ENCODE peak calls at places on chromosomes 11 and 22, in six cellular contexts. V is CD4-positive, alpha-beta T cell; S is brain microvascular endothelial cell; Q is neural crest cell; Y is NB4; F is AG04450. H is an unnamed sample.

GRCh38 chr11:130449246-130449990 is 973 bp downstream of the ADAMTS15 start:
- DNase-seq in Y (peak), F (no peak), S (no peak), V (no peak), Q (peak), H (no peak)

GRCh38 chr22:23675502-23676415 is 15.1 kb upstream of the RGL4 start:
- DNase-seq in S (no peak), Q (no peak), V (no peak), Y (no peak), F (no peak), H (no peak)

GRCh38 chr11:6735306-6735705 is 36.5 kb downstream of the OR2AG2 start:
- DNase-seq in Y (peak), F (no peak), V (no peak), S (no peak), Q (no peak), H (no peak)

GRCh38 chr11:16153951-16154350 is 202.4 kb downstream of the SOX6 start:
- DNase-seq in F (no peak), S (no peak), Y (no peak), Q (no peak), V (no peak), H (no peak)

GRCh38 chr11:69978841-69979614 is 99.1 kb upstream of the ANO1 start:
- DNase-seq in Y (no peak), V (no peak), S (no peak), Q (no peak), F (no peak), H (no peak)

GRCh38 chr22:29396126-29396525 is 7.8 kb upstream of the AP1B1 start:
- DNase-seq in V (no peak), S (no peak), Y (no peak), Q (no peak), F (no peak), H (no peak)

GRCh38 chr11:63020671-63021255 is 5.1 kb upstream of the SLC22A8 start:
- DNase-seq in Y (peak), V (no peak), S (no peak), Q (peak), F (no peak), H (peak)

GRCh38 chr22:48511211-48511610 is 1316.5 kb downstream of the BRD1 start:
- DNase-seq in F (no peak), S (no peak), V (no peak), Y (no peak), Q (no peak), H (no peak)

GRCh38 chr11:132777067-132777975 is 755.0 kb downstream of the OPCML start:
- DNase-seq in F (no peak), Q (no peak), S (no peak), Y (no peak), V (no peak), H (no peak)

GRCh38 chr11:46006418-46007070 is 84.1 kb downstream of the LARGE2 start:
- DNase-seq in Q (peak), Y (peak), S (peak), V (no peak), F (peak), H (peak)

GRCh38 chr11:65452806-65453490 is 30.4 kb downstream of the NEAT1 start:
- DNase-seq in S (peak), Y (no peak), F (no peak), Q (no peak), V (no peak), H (peak)

GRCh38 chr11:76561245-76561644 is 109.3 kb downstream of the LRRC32 start:
- DNase-seq in S (no peak), V (no peak), F (no peak), Y (no peak), Q (no peak), H (no peak)

GRCh38 chr11:134625631-134626030 is 213.6 kb upstream of the B3GAT1 start:
- DNase-seq in S (no peak), V (no peak), Q (no peak), F (no peak), Y (no peak), H (no peak)

GRCh38 chr11:117819096-117820040 is 5.2 kb downstream of the FXYD2 start:
- DNase-seq in S (peak), Y (peak), V (no peak), Q (peak), F (peak), H (peak)

GRCh38 chr11:33575311-33575710 is 125.3 kb downstream of the C11orf91 start:
- DNase-seq in Y (no peak), S (no peak), V (no peak), Q (no peak), F (no peak), H (no peak)

GRCh38 chr11:62398011-62398994 is 20.5 kb upstream of the SCGB1A1 start:
- DNase-seq in Y (peak), F (no peak), S (peak), V (no peak), Q (no peak), H (no peak)

GRCh38 chr11:86574493-86575207 is 97.8 kb downstream of the ME3 start:
- DNase-seq in Q (no peak), S (peak), Y (no peak), F (no peak), V (no peak), H (no peak)

GRCh38 chr11:24386551-24387404 is 110.1 kb upstream of the LUZP2 start:
- DNase-seq in Y (peak), S (peak), Q (no peak), V (no peak), F (peak), H (peak)
- TF ChIP-seq CTCF in Y (peak), S (peak), Q (peak), V (no peak), F (peak), H (peak)

DNA sequence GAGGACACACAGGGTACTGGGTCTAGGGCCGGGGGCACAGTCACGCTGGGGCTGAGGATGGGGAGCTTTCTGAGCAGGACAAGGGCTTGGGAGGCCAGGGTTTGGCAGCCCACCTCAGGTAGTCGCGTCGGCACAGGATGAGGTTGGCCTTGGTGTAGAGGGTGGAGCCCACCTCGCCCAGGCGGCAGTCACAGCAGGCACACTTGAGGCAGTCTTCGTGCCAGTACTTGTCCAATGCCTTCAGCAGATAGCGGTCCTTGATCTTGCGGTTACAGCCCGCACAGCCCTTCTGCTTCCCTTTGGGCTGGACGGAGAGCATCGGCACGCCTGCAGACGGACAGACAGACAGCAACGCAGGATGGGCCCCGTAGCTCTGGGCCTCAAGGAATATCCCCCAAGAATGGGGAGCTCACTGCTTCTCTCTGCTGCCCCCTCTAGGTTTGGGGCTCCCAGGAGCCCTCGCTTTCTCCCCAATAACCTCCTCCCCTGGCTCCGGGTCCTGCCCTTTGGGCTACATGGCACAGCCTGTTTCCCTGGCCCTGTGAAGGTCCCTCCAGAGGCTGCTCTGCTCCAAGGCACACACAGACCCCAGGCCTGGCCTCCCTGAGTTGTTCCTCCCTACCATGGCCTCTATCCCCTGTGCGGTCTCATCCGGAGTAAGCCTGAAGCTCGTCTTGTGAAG is 33.4 kb downstream of the LMO1 start:
- DNase-seq in Q (no peak), S (no peak), F (no peak), V (no peak), Y (no peak), H (no peak)
- TF ChIP-seq CTCF in Q (no peak), S (no peak), F (no peak), V (no peak), Y (peak), H (no peak)

DNA sequence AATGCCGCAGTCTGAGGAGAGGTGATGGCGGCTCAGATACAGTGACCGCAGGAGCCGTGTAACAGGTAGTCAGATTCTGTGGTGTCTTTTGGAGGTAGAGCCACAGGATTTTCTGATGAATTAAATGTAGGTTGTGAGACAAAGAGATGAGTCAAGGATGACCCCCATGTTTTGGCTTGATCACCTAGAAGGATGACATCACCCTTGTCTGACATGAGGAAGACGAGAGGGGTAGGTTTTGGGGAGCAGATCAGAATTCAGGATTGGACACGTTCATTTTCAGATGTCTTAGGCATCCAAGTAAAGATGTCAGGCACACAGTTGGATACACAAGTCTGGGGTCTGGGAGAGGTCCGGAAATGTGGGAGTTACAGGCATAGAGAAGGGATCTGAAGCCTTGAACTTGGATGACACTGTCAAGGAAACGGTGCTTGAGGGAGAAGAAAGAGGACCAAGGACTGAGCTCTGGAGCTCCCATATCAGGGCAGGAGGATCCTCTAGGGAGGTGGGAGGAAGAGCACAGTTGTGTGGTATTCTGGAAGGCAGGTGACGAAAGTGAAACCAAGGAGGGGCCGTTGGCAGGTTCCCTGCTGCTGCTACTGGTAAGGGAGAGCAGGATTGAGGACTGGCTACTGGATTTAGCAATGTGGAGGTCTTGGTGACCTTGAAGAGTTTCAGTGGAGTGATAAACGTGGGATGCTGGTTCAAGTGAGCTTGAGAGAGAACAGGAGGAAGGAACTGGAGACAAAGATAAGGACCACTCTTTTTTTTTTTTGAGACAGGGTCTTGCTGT is 12.6 kb upstream of the GDPD5 start:
- DNase-seq in Y (no peak), V (no peak), Q (no peak), S (no peak), F (no peak), H (no peak)
- TF ChIP-seq CTCF in Y (no peak), V (no peak), Q (no peak), S (no peak), F (no peak), H (no peak)

DNA sequence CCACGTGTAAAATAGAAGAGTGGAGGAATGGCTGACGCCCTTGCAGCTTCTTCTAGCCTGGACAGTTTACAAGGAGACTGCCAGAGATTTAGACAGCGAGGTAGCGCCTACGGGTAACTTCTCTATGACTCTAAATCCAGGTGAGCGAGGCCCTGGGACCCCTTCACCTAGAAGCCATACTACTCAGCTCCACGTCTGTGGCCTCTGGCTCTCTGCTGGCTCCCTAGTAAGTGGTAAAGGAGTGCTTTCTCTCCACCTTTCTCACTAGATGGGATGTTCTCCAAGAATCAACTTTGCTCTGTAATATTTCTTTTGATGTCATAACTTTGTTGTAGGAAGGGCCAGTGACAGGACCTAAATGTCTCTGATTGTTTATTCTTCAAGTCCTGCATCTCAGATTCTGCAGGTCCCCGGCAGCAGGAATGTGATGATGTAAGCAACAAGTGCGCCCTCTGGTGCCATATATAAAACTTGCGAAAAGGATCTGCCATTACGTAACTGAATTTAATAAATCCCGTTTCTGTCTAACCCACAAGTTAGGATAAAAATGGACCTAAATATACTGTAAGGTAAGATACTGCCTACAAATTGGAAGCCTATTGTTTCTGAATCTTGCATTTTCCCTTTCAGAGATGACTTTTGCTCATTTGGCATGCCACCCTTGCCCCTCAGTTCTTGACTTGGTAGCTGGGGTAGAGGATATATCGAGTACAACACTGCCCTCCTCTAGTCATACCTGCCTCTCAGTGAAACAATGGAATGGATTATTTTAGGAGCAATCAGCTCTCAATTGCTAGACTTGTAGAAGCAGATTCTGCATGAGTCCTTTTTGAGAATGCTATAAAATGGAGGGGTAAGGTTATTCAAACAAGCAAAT is 11.0 kb upstream of the PTPN5 start:
- DNase-seq in S (peak), Y (peak), Q (peak), F (peak), V (peak), H (peak)
- TF ChIP-seq CTCF in S (peak), Y (peak), Q (peak), F (peak), V (peak), H (peak)

DNA sequence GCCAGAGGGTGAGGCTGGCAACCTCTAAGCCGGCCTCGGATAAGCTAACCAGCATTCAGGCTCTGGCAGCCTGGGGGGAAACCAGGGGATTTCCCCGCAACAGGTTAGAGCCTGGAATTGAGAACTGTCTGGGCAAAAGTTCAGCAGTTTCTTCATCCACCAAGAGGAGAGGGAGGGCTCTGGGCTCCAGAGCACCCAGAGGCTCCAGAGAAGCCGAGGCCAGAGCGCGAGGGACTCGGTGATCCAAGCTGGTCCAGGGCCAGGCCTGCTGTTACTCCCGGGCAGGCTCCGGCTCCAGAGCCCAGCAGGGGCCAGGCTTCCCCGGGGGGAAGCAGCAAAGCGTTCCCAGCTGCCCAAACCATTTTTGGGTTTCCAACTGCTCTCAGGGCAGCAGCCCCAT is 13.3 kb upstream of the SH3BP1 start:
- DNase-seq in Y (no peak), Q (no peak), F (no peak), S (no peak), V (no peak), H (no peak)
- TF ChIP-seq CTCF in Y (no peak), Q (no peak), F (no peak), S (no peak), V (no peak), H (no peak)

GRCh38 chr22:43346521-43346929 is 3.4 kb upstream of the SCUBE1 start:
- DNase-seq in Q (peak), Y (peak), F (no peak), S (peak), V (peak), H (peak)

GRCh38 chr22:43351966-43352345 is 8.8 kb upstream of the SCUBE1 start:
- DNase-seq in F (no peak), Y (no peak), Q (no peak), S (no peak), V (no peak), H (no peak)

GRCh38 chr22:43345761-43346261 is 2.6 kb upstream of the SCUBE1 start:
- DNase-seq in Q (no peak), V (no peak), F (no peak), S (no peak), Y (peak), H (peak)

GRCh38 chr22:43345356-43345755 is 2.2 kb upstream of the SCUBE1 start:
- DNase-seq in S (no peak), Q (no peak), Y (no peak), F (no peak), V (no peak), H (no peak)

DNA sequence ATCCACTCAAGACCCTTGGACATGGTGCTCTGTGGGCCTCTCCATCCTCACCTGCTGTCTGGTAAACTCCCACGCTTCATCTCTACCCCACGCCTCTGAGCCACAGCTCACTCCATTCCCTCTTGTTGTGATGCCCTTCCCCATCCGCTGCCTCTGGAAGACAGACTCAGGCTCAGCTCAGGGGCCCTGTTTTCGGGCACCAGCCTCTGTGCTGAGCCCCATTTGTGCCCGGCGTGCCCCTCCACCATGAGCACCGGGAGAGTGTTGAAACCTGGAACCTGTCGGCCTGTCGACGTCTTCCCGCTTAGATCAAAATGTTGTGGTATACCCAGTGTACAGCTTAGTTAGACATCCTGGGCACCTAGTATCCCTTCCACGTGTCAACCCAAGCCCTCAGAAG is 6.5 kb upstream of the SCUBE1 start:
- DNase-seq in S (no peak), Q (no peak), V (no peak), F (no peak), Y (no peak), H (no peak)
- TF ChIP-seq CTCF in S (no peak), Q (no peak), V (no peak), F (no peak), Y (no peak), H (no peak)

GRCh38 chr11:94307101-94307791 is 2.9 kb downstream of the IZUMO1R start:
- DNase-seq in Q (no peak), Y (no peak), V (no peak), F (no peak), S (no peak), H (no peak)
- TF ChIP-seq CTCF in Q (no peak), Y (no peak), V (no peak), F (no peak), S (no peak), H (no peak)

DNA sequence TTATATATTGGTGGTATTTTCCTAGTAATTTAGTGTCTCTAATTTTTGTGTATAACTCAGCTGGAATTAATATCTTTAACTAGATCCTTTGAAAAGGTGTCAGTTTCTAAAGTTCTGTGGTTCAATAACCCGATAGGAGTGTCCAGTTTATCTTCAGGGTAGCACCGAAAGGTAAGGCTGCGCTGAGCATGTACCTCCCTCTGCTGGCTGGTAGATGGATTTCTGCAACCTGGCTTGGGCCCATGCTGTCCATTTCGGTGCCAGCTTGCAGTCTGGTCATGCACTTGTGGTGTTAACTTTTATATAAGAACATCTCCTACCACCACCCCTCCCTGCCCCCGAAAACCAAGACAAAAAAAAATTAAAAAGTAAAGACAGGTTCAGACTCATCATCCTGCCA is 24.7 kb downstream of the EXT2 start:
- DNase-seq in V (no peak), Q (no peak), S (no peak), F (no peak), Y (no peak), H (peak)
- TF ChIP-seq CTCF in V (no peak), Q (peak), S (peak), F (peak), Y (peak), H (peak)

GRCh38 chr22:27883656-27884350 is 35.3 kb downstream of the PITPNB start:
- DNase-seq in Q (no peak), Y (no peak), F (no peak), S (no peak), V (no peak), H (peak)

GRCh38 chr22:27892064-27892463 is 27.0 kb downstream of the PITPNB start:
- DNase-seq in Y (no peak), S (no peak), Q (no peak), V (no peak), F (no peak), H (no peak)

GRCh38 chr22:27888310-27888709 is 30.7 kb downstream of the PITPNB start:
- DNase-seq in V (no peak), Y (no peak), Q (no peak), S (no peak), F (no peak), H (no peak)

GRCh38 chr22:27885977-27886842 is 32.8 kb downstream of the PITPNB start:
- DNase-seq in Q (peak), S (peak), F (peak), V (peak), Y (peak), H (peak)

GRCh38 chr22:27886843-27887151 is 32.3 kb downstream of the PITPNB start:
- DNase-seq in Q (no peak), F (no peak), S (no peak), V (no peak), Y (no peak), H (peak)
- TF ChIP-seq CTCF in Q (no peak), F (no peak), S (no peak), V (no peak), Y (no peak), H (no peak)